ENCODE peak calls at places on chromosomes 13 and 19, in four cellular contexts. H is tibial nerve, V is fibroblast of villous mesenchyme, T is esophagus squamous epithelium. K is an unnamed sample.

GRCh38 chr13:38819053-38819452 is 132.2 kb downstream of the FREM2 start:
- DNase-seq in H (peak), V (no peak), T (no peak), K (no peak)

GRCh38 chr13:49374585-49375290 is 69.1 kb downstream of the CAB39L start:
- DNase-seq in H (no peak), V (peak), T (no peak), K (no peak)

GRCh38 chr13:113083402-113084061 is 22.1 kb upstream of the F7 start:
- DNase-seq in H (peak), V (no peak), T (no peak), K (no peak)

GRCh38 chr13:29713841-29714240 is 118.4 kb upstream of the SLC7A1 start:
- DNase-seq in H (no peak), V (no peak), T (no peak), K (no peak)

GRCh38 chr13:32124743-32125142 is 93.2 kb downstream of the FRY start:
- DNase-seq in H (no peak), V (no peak), T (no peak), K (no peak)

GRCh38 chr13:46554971-46555370 is 2.0 kb downstream of the LRCH1 start:
- DNase-seq in H (no peak), V (peak), T (no peak), K (no peak)

GRCh38 chr19:46725859-46726393 is 9.0 kb upstream of the PRKD2 start:
- DNase-seq in H (no peak), V (no peak), T (no peak), K (no peak)

GRCh38 chr19:30237146-30237545 is 135.0 kb upstream of the ZNF536 start:
- DNase-seq in H (no peak), V (no peak), T (no peak), K (no peak)

GRCh38 chr19:35546532-35546931 is 1.1 kb downstream of the TMEM147 start:
- DNase-seq in H (no peak), V (no peak), T (no peak), K (no peak)

GRCh38 chr19:43351998-43352746 is 1.3 kb upstream of the CD177 start:
- DNase-seq in H (no peak), V (no peak), T (no peak), K (no peak)

GRCh38 chr19:42086188-42086736 is 10.3 kb downstream of the ZNF574 start:
- DNase-seq in H (no peak), V (no peak), T (no peak), K (no peak)

GRCh38 chr13:81738364-81738763 is 1397.4 kb upstream of the SPRY2 start:
- DNase-seq in H (no peak), V (no peak), T (no peak), K (no peak)

GRCh38 chr13:40599146-40599545 is 67.3 kb downstream of the FOXO1 start:
- DNase-seq in H (no peak), V (no peak), T (no peak), K (no peak)

DNA sequence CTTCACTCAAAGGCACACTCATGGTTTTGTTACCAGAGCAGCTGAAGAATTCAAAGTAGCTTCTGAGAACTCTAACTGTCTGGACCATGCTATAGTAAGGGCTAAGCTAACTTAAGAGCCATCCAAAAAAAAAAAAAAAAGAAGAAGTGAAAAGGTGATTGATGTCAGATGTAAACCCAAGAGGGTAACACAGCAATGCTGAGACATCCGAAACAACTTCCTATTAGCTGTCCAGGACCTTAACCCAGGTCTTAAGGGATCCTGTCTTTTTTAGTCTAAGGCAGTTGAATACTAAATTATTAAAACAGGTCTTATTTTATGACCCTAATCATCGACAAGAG is 11.2 kb upstream of the RAB20 start:
- DNase-seq in H (no peak), V (no peak), T (no peak), K (no peak)
- TF ChIP-seq CTCF in H (no peak), V (no peak), T (no peak), K (no peak)

GRCh38 chr19:49688531-49689132 is 762 bp upstream of the ADM5 start:
- DNase-seq in H (no peak), V (no peak), T (no peak), K (no peak)
- H3K4me3 ChIP-seq in H (no peak), V (no peak), T (peak), K (no peak)

GRCh38 chr19:6498294-6499036 is 3.6 kb downstream of the TUBB4A start:
- DNase-seq in H (no peak), V (no peak), T (no peak), K (no peak)
- TF ChIP-seq CTCF in H (no peak), V (no peak), T (no peak), K (no peak)

DNA sequence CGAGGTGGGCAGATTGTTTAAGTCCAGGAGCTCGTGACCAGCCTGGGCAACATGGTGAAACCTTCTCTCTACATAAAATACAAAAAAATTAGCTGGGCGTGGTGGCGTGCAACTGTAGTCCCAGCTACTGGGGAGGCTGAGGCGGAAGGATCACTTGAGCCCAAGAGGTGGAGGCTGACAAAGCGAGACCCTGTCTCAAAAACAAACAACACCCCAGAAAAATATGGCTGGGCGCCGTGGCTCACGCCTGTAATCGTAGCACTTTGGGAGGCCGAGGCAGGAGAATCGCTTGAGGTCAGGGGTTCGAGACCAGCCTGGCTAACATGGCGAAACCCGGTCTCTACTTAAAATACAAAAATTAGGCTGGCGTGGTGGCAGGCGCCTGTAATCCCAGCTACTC is 3.4 kb upstream of the HNRNPL start:
- DNase-seq in H (no peak), V (no peak), T (no peak), K (no peak)
- H3K4me3 ChIP-seq in H (no peak), V (peak), T (peak), K (peak)

DNA sequence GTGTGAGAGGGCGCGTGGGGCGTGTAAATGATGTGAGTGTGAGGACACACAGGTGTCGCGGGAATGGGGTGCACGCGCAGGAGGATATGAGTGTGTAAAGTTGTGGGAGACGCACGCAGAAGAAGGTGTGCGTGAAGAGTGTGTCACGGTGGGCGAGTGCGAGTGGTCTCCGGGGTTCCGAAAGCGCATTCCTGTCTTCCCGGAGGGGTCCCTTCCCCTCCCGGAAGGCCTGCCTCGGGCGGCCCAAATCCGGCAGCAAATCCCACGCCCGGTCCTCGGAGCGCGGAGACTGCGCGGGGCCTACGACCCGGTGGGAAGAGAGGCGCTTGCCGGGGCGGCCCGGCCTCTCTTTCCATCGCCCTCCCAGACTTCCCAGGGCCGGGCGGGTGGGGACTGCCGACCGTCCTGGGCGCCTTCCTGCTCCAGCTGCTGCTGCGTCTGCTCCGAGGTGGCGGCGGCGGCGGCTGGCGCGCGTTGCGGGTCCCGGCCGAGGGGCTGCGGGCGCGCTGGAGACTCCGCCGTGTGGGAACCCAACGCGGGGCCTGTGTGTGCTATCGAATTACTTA is 2.1 kb downstream of the ZIC5 start:
- DNase-seq in H (no peak), V (no peak), T (no peak), K (no peak)
- TF ChIP-seq CTCF in H (no peak), V (no peak), T (no peak), K (no peak)

DNA sequence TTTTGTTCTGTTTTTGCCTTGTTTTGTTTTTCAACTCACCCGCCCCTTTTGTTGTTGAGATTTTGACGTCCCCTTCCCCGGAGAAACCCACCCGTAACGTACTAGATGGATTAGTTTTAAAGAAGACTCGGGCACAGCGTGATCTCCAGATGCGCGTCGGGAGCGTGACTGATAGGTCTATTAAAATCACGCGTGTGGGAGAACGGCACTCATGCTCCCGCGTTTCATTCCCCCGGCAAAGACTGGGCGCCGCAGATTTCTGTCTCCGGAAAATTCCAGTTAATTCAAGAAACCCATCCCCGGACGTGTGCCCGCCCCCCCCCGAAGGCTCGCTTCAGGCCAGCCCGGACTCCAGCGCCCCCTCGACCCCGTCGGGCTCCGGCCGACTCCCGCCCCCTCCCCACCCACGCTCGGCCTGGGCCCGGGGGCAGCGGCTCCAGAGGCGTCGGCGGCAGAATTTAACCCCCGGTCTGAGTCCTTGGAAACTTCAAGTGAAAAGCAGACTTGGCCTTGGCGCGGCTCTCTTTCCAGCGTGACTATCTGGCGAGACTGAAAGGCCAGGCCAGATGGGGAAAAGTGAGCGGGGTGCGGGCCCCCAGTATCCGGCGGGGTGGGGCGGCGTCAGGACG is 5.1 kb downstream of the SOX1 start:
- DNase-seq in H (no peak), V (no peak), T (no peak), K (no peak)
- H3K4me3 ChIP-seq in H (no peak), V (no peak), T (peak), K (no peak)

GRCh38 chr19:52993342-52994178 is 20.2 kb upstream of the ERVV-1 start:
- DNase-seq in H (peak), V (peak), T (no peak), K (no peak)
- TF ChIP-seq CTCF in H (peak), V (no peak), T (peak), K (no peak)

GRCh38 chr19:17470204-17470841 is at the start of gene SLC27A1:
- DNase-seq in H (peak), V (peak), T (peak), K (peak)

GRCh38 chr19:17469371-17470203 is 737 bp upstream of the SLC27A1 start:
- DNase-seq in H (peak), V (peak), T (peak), K (peak)

GRCh38 chr19:17469092-17469370 is 1.3 kb upstream of the SLC27A1 start:
- DNase-seq in H (no peak), V (no peak), T (no peak), K (no peak)

GRCh38 chr19:17473041-17473440 is 2.7 kb downstream of the SLC27A1 start:
- DNase-seq in H (no peak), V (peak), T (no peak), K (no peak)

DNA sequence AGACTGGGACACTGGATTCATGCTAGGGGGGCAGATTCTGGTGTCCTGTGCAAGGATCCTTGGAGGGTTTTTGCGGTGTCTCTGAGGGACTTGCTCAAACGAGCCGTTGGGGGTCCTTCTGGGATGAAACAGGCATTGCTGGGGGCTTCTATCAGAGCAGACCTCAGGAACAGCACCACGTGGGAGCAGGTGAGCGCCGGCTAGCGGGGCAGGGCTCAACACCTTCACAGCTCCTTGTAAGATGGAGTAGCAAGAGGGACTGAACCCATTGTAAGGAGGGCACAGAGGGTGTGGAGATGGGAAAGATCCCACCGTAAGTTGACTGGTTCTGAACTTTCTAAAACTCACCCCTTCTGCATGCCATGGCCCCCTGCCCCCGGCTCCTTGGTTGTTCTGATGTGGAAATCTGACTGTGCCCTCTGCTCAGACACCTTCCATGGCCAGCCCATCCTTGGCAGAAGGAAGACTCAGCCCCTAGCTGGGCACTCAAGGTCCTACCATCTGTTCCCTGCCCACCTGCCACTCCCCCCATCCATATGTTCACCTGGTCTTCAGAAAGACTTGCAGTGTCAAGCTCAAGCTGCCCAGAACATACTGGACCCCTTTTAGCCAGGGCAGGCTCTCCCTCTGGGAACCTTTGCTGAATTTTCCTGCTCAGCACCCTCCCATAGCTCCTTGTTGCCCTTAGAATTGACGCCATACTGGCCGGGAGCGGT is 1.2 kb downstream of the SLC27A1 start:
- DNase-seq in H (no peak), V (no peak), T (no peak), K (no peak)
- H3K4me3 ChIP-seq in H (peak), V (peak), T (peak), K (no peak)

DNA sequence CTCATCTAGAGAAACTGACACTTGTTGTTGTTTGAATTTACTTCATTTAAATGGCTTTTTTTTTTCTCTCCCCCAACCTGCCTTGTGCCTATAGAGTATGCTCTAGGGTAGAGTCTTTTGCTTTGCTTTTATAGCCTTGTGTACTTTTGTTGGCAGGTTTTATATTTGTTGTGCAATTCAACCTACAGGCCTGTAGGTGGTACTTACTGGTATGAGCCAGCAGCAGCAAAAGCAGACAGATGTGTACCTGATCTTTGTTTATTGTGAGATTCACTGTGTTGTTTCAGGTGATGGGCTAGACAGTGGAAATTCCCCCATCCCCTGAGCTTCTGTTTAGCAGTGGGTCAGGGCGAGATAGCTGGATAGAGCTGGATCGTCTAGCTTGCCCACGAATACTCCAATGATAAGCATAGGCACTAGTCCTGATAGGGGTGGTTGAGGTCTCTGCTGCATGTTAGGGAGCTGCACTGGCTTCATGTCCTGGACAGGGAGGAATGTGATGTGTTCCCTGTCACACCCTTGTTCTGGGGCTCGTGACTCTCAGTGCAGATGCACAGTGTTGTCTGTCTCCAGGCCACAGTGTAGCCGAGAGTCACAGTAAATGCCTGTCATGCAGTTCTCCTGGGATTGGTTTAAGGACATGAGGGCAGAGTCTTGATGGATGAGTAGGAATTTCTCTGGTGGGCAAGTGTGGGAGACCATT is 21.3 kb downstream of the DNAJC3 start:
- DNase-seq in H (no peak), V (peak), T (no peak), K (no peak)
- TF ChIP-seq CTCF in H (no peak), V (peak), T (no peak), K (peak)